ENCODE peak calls at places on chromosomes 7 and 10, in nine cellular contexts. One of them, this sample, is unnamed.

GRCh38 chr10:33114451-33114944 is 156.5 kb upstream of the ITGB1 start:
- DNase-seq in GM10248: no peak
- DNase-seq in mesothelial cell of epicardium: no peak
- DNase-seq in IMR-90: peak
- DNase-seq in B cell: no peak
- DNase-seq in tibial artery: no peak
- DNase-seq in NCI-H1092: no peak
- DNase-seq in posterior vena cava: no peak
- DNase-seq in transverse colon: no peak
- DNase-seq in this sample: no peak

GRCh38 chr7:6276911-6277408 is 4.5 kb upstream of the CYTH3 start:
- DNase-seq in GM10248: no peak
- DNase-seq in mesothelial cell of epicardium: no peak
- DNase-seq in IMR-90: no peak
- DNase-seq in B cell: no peak
- DNase-seq in tibial artery: peak
- DNase-seq in NCI-H1092: no peak
- DNase-seq in posterior vena cava: peak
- DNase-seq in transverse colon: no peak
- DNase-seq in this sample: no peak

GRCh38 chr10:16887565-16887964 is 70.3 kb upstream of the RSU1 start:
- DNase-seq in GM10248: no peak
- DNase-seq in mesothelial cell of epicardium: no peak
- DNase-seq in IMR-90: peak
- DNase-seq in B cell: no peak
- DNase-seq in tibial artery: no peak
- DNase-seq in NCI-H1092: no peak
- DNase-seq in posterior vena cava: no peak
- DNase-seq in transverse colon: no peak
- DNase-seq in this sample: no peak

GRCh38 chr7:46814516-46815250 is 767.2 kb downstream of the TNS3 start:
- DNase-seq in GM10248: no peak
- DNase-seq in mesothelial cell of epicardium: no peak
- DNase-seq in IMR-90: no peak
- DNase-seq in B cell: no peak
- DNase-seq in tibial artery: no peak
- DNase-seq in NCI-H1092: no peak
- DNase-seq in posterior vena cava: no peak
- DNase-seq in transverse colon: no peak
- DNase-seq in this sample: no peak

GRCh38 chr10:14173706-14174594 is 156.8 kb downstream of the FRMD4A start:
- DNase-seq in GM10248: no peak
- DNase-seq in mesothelial cell of epicardium: peak
- DNase-seq in IMR-90: peak
- DNase-seq in B cell: no peak
- DNase-seq in tibial artery: no peak
- DNase-seq in NCI-H1092: peak
- DNase-seq in posterior vena cava: no peak
- DNase-seq in transverse colon: no peak
- DNase-seq in this sample: no peak

GRCh38 chr7:45101748-45102147 is 9.7 kb downstream of the TBRG4 start:
- DNase-seq in GM10248: no peak
- DNase-seq in mesothelial cell of epicardium: no peak
- DNase-seq in IMR-90: no peak
- DNase-seq in B cell: no peak
- DNase-seq in tibial artery: peak
- DNase-seq in NCI-H1092: no peak
- DNase-seq in posterior vena cava: peak
- DNase-seq in transverse colon: no peak
- DNase-seq in this sample: no peak

GRCh38 chr10:126075009-126075408 is 178.6 kb downstream of the FANK1 start:
- DNase-seq in GM10248: no peak
- DNase-seq in mesothelial cell of epicardium: no peak
- DNase-seq in IMR-90: no peak
- DNase-seq in B cell: no peak
- DNase-seq in tibial artery: no peak
- DNase-seq in NCI-H1092: no peak
- DNase-seq in posterior vena cava: no peak
- DNase-seq in transverse colon: no peak
- DNase-seq in this sample: no peak

GRCh38 chr7:96118449-96119001 is 203.4 kb downstream of the SLC25A13 start:
- DNase-seq in GM10248: no peak
- DNase-seq in mesothelial cell of epicardium: no peak
- DNase-seq in IMR-90: no peak
- DNase-seq in B cell: no peak
- DNase-seq in tibial artery: no peak
- DNase-seq in NCI-H1092: no peak
- DNase-seq in posterior vena cava: no peak
- DNase-seq in transverse colon: no peak
- DNase-seq in this sample: no peak

GRCh38 chr7:136133491-136133990 is 156.4 kb upstream of the MTPN start:
- DNase-seq in GM10248: no peak
- DNase-seq in mesothelial cell of epicardium: peak
- DNase-seq in IMR-90: peak
- DNase-seq in B cell: no peak
- DNase-seq in tibial artery: no peak
- DNase-seq in NCI-H1092: no peak
- DNase-seq in posterior vena cava: no peak
- DNase-seq in transverse colon: no peak
- DNase-seq in this sample: no peak

GRCh38 chr10:99958287-99958686 is 51.5 kb downstream of the DNMBP start:
- DNase-seq in GM10248: no peak
- DNase-seq in mesothelial cell of epicardium: no peak
- DNase-seq in IMR-90: peak
- DNase-seq in B cell: no peak
- DNase-seq in tibial artery: no peak
- DNase-seq in NCI-H1092: no peak
- DNase-seq in posterior vena cava: no peak
- DNase-seq in transverse colon: no peak
- DNase-seq in this sample: no peak

GRCh38 chr7:37208528-37208927 is 240.1 kb downstream of the ELMO1 start:
- DNase-seq in GM10248: peak
- DNase-seq in mesothelial cell of epicardium: no peak
- DNase-seq in IMR-90: peak
- DNase-seq in B cell: peak
- DNase-seq in tibial artery: peak
- DNase-seq in NCI-H1092: no peak
- DNase-seq in posterior vena cava: no peak
- DNase-seq in transverse colon: peak
- DNase-seq in this sample: peak